ENCODE peak calls at places on chromosomes 2 and 18, in five cellular contexts. Q is activated CD8-positive, alpha-beta T cell treated with anti-CD3 and anti-CD28 coated beads for 36 hours; C is naive thymus-derived CD4-positive, alpha-beta T cell; A is A549; R is activated T-cell treated with anti-CD3 and anti-CD28 coated beads, Interleukin-2, amount 50 U/mL, for 4 hours. K is an unnamed sample.
A peak's percentile ranks its signal among the peaks of the same experiment; 100 is the strongest.

GRCh38 chr2:205787761-205788160 is 105.5 kb downstream of the NRP2 start:
- ATAC-seq in A (no peak), Q (no peak), R (no peak), C (no peak), K (no peak)

GRCh38 chr2:240369725-240370585 is 65.5 kb upstream of the GPC1 start:
- ATAC-seq in Q (no peak), R (no peak), A (peak; percentile 84), C (no peak), K (peak; percentile 75)

GRCh38 chr2:177164584-177165052 is 48.0 kb upstream of the HNRNPA3 start:
- ATAC-seq in Q (peak; percentile 40), C (peak; percentile 89), R (peak; percentile 80), A (peak; percentile 70), K (peak; percentile 89)

GRCh38 chr2:169095631-169096105 is 26.3 kb downstream of the DHRS9 start:
- ATAC-seq in C (peak; percentile 49), A (peak; percentile 80), Q (peak; percentile 61), R (peak; percentile 55), K (peak; percentile 95)

GRCh38 chr2:218732052-218732760 is 21.6 kb downstream of the TTLL4 start:
- ATAC-seq in R (no peak), Q (no peak), A (no peak), C (no peak), K (peak; percentile 5)

GRCh38 chr18:59667488-59667887 is 29.7 kb downstream of the CCBE1 start:
- ATAC-seq in R (no peak), A (no peak), C (no peak), Q (no peak), K (no peak)

GRCh38 chr18:79903787-79904356 is 47.6 kb downstream of the SLC66A2 start:
- ATAC-seq in A (no peak), C (peak; percentile 5), R (no peak), Q (no peak), K (no peak)

GRCh38 chr18:78688916-78689315 is 290.7 kb upstream of the SALL3 start:
- ATAC-seq in R (no peak), C (no peak), Q (no peak), A (no peak), K (no peak)

K was measured in SK-N-SH treated with all-trans-retinoic acid at 6 μM for 48 hours.